ENCODE peak calls at places on chromosomes 4 and X, in seven cellular contexts. V, U, Q, Y, L, G and S are unnamed samples.

GRCh38 chr4:40526741-40527140 is 102.9 kb downstream of the RBM47 start:
- DNase-seq in V (no peak), U (no peak), Q (no peak), Y (no peak), L (no peak), G (no peak), S (no peak)

GRCh38 chrX:25004040-25004439 is 11.7 kb downstream of the ARX start:
- DNase-seq in V (no peak), U (no peak), Q (no peak), Y (no peak), L (no peak), G (no peak), S (no peak)

GRCh38 chrX:53479295-53479694 is 45.1 kb upstream of the HSD17B10 start:
- DNase-seq in V (peak; percentile 52), U (no peak), Q (no peak), Y (no peak), L (no peak), G (no peak), S (no peak)

GRCh38 chr4:88315460-88316017 is 31.2 kb upstream of the PPM1K start:
- DNase-seq in V (no peak), U (no peak), Q (no peak), Y (no peak), L (no peak), G (no peak), S (no peak)

GRCh38 chrX:111955916-111956315 is 79.9 kb downstream of the TRPC5OS start:
- DNase-seq in V (no peak), U (no peak), Q (no peak), Y (no peak), L (no peak), G (no peak), S (no peak)

GRCh38 chr4:128308986-128309385 is 21.4 kb upstream of the PGRMC2 start:
- DNase-seq in V (no peak), U (no peak), Q (no peak), Y (no peak), L (no peak), G (no peak), S (no peak)

GRCh38 chr4:173235050-173235449 is 66.4 kb downstream of the GALNT7 start:
- DNase-seq in V (no peak), U (no peak), Q (no peak), Y (no peak), L (no peak), G (no peak), S (no peak)

GRCh38 chr4:96698891-96699290 is 859.0 kb downstream of the PDHA2 start:
- DNase-seq in V (no peak), U (no peak), Q (no peak), Y (no peak), L (no peak), G (no peak), S (no peak)

GRCh38 chr4:8916251-8916913 is 44.7 kb upstream of the HMX1 start:
- DNase-seq in V (no peak), U (no peak), Q (peak; percentile 19), Y (no peak), L (no peak), G (no peak), S (no peak)

GRCh38 chr4:11624370-11624769 is 195.7 kb upstream of the HS3ST1 start:
- DNase-seq in V (no peak), U (no peak), Q (no peak), Y (no peak), L (no peak), G (no peak), S (no peak)

GRCh38 chr4:11912886-11913285 is 484.2 kb upstream of the HS3ST1 start:
- DNase-seq in V (no peak), U (no peak), Q (no peak), Y (no peak), L (no peak), G (peak; percentile 1), S (no peak)

GRCh38 chr4:64497526-64497925 is 88.3 kb upstream of the TECRL start:
- DNase-seq in V (no peak), U (no peak), Q (no peak), Y (no peak), L (no peak), G (no peak), S (no peak)

GRCh38 chr4:8368061-8368481 is 72.5 kb downstream of the ACOX3 start:
- DNase-seq in V (no peak), U (no peak), Q (no peak), Y (peak; percentile 29), L (no peak), G (no peak), S (no peak)

GRCh38 chrX:10175317-10175871 is 18.6 kb downstream of the CLCN4 start:
- DNase-seq in V (no peak), U (no peak), Q (no peak), Y (no peak), L (no peak), G (peak; percentile 75), S (no peak)

GRCh38 chr4:145308598-145308997 is 128.2 kb upstream of the OTUD4 start:
- DNase-seq in V (no peak), U (no peak), Q (no peak), Y (no peak), L (peak; percentile 3), G (no peak), S (no peak)

GRCh38 chr4:163087805-163088204 is 78.9 kb downstream of the NAF1 start:
- DNase-seq in V (no peak), U (no peak), Q (no peak), Y (no peak), L (no peak), G (no peak), S (no peak)

GRCh38 chrX:120358687-120359086 is 3.2 kb upstream of the ATP1B4 start:
- DNase-seq in V (no peak), U (peak; percentile 32), Q (no peak), Y (no peak), L (no peak), G (peak; percentile 52), S (no peak)

GRCh38 chr4:148442830-148443549 is 776 bp upstream of the NR3C2 start:
- DNase-seq in V (no peak), U (no peak), Q (peak; percentile 18), Y (no peak), L (no peak), G (no peak), S (peak; percentile 23)

GRCh38 chrX:148691456-148691855 is 191.0 kb downstream of the AFF2 start:
- DNase-seq in V (no peak), U (no peak), Q (no peak), Y (no peak), L (no peak), G (no peak), S (no peak)

GRCh38 chr4:168541608-168541953 is 44.7 kb downstream of the PALLD start:
- DNase-seq in V (no peak), U (no peak), Q (no peak), Y (no peak), L (no peak), G (peak; percentile 83), S (no peak)

GRCh38 chrX:50609796-50610195 is 139.2 kb upstream of the DGKK start:
- DNase-seq in V (no peak), U (no peak), Q (no peak), Y (no peak), L (no peak), G (peak; percentile 5), S (no peak)

GRCh38 chrX:150405006-150405405 is 41.9 kb downstream of the MAMLD1 start:
- DNase-seq in V (no peak), U (no peak), Q (no peak), Y (no peak), L (no peak), G (no peak), S (no peak)

GRCh38 chr4:102608190-102608589 is 107.0 kb downstream of the NFKB1 start:
- DNase-seq in V (no peak), U (no peak), Q (no peak), Y (no peak), L (no peak), G (peak; percentile 32), S (no peak)

GRCh38 chr4:51960486-51960885 is 59.7 kb downstream of the LRRC66 start:
- DNase-seq in V (no peak), U (no peak), Q (no peak), Y (no peak), L (no peak), G (no peak), S (no peak)

GRCh38 chr4:79247695-79248394 is 78.0 kb downstream of the NAA11 start:
- DNase-seq in V (no peak), U (no peak), Q (no peak), Y (no peak), L (no peak), G (no peak), S (no peak)